ENCODE peak calls at places on chromosomes 4 and X, in five cellular contexts. W is ELR, Q is HFF-Myc, U is foreskin keratinocyte, H is GM12864. I is an unnamed sample.

GRCh38 chr4:172601195-172601594 is 567.4 kb upstream of the GALNT7 start:
- DNase-seq in W (no peak), Q (no peak), U (no peak), H (no peak), I (no peak)

GRCh38 chrX:135740683-135741149 is 27.3 kb downstream of the CT45A3 start:
- DNase-seq in W (peak), Q (no peak), U (no peak), H (no peak), I (no peak)

GRCh38 chr4:73684097-73684496 is 56.3 kb upstream of the CXCL8 start:
- DNase-seq in W (no peak), Q (no peak), U (no peak), H (no peak), I (no peak)

GRCh38 chr4:121308328-121308663 is 72.5 kb downstream of the QRFPR start:
- DNase-seq in W (no peak), Q (no peak), U (peak), H (no peak), I (no peak)

GRCh38 chr4:27894951-27895350 is 1034.3 kb downstream of the STIM2 start:
- DNase-seq in W (peak), Q (no peak), U (no peak), H (no peak), I (no peak)

GRCh38 chr4:60884545-60884944 is 315.6 kb upstream of the ADGRL3 start:
- DNase-seq in W (no peak), Q (no peak), U (no peak), H (no peak), I (no peak)

GRCh38 chr4:76210502-76210901 is 3.1 kb downstream of the SCARB2 start:
- DNase-seq in W (no peak), Q (no peak), U (no peak), H (no peak), I (no peak)

GRCh38 chrX:97743014-97743413 is 859.3 kb downstream of the RPA4 start:
- DNase-seq in W (peak), Q (no peak), U (no peak), H (no peak), I (no peak)

GRCh38 chr4:41009411-41009810 is 204.9 kb downstream of the APBB2 start:
- DNase-seq in W (peak), Q (no peak), U (peak), H (no peak), I (no peak)

GRCh38 chrX:109475174-109475891 is 6.6 kb downstream of the GUCY2F start:
- DNase-seq in W (peak), Q (no peak), U (peak), H (no peak), I (no peak)

GRCh38 chrX:19772306-19772705 is 115.1 kb downstream of the SH3KBP1 start:
- DNase-seq in W (peak), Q (no peak), U (no peak), H (no peak), I (no peak)

GRCh38 chr4:165656829-165657467 is 216.1 kb upstream of the TLL1 start:
- DNase-seq in W (no peak), Q (no peak), U (no peak), H (no peak), I (no peak)

GRCh38 chrX:136112781-136113180 is 34.6 kb upstream of the FHL1 start:
- DNase-seq in W (no peak), Q (no peak), U (no peak), H (no peak), I (no peak)

GRCh38 chr4:16083217-16084191 is at the start of gene PROM1:
- DNase-seq in W (no peak), Q (no peak), U (no peak), H (no peak), I (no peak)

GRCh38 chr4:4901877-4902276 is 42.4 kb downstream of the MSX1 start:
- DNase-seq in W (no peak), Q (no peak), U (no peak), H (no peak), I (no peak)

GRCh38 chr4:158521490-158522111 is at the start of gene RXFP1:
- DNase-seq in W (no peak), Q (no peak), U (no peak), H (no peak), I (no peak)

GRCh38 chr4:145824469-145824868 is 114.2 kb downstream of the ZNF827 start:
- DNase-seq in W (no peak), Q (no peak), U (no peak), H (no peak), I (no peak)

GRCh38 chr4:85642356-85643100 is 167.6 kb downstream of the ARHGAP24 start:
- DNase-seq in W (no peak), Q (no peak), U (no peak), H (no peak), I (no peak)

GRCh38 chrX:31092476-31092875 is 20.6 kb upstream of the FTHL17 start:
- DNase-seq in W (no peak), Q (no peak), U (peak), H (no peak), I (no peak)

GRCh38 chr4:158302076-158302866 is 92.0 kb downstream of the TMEM144 start:
- DNase-seq in W (peak), Q (no peak), U (peak), H (no peak), I (peak)

GRCh38 chr4:118682928-118683327 is 2.3 kb upstream of the METTL14 start:
- DNase-seq in W (peak), Q (peak), U (peak), H (no peak), I (no peak)

GRCh38 chr4:137367608-137368007 is 164.7 kb downstream of the PCDH18 start:
- DNase-seq in W (peak), Q (peak), U (peak), H (no peak), I (no peak)

GRCh38 chrX:135596495-135596894 is 76.0 kb downstream of the INTS6L start:
- DNase-seq in W (peak), Q (no peak), U (no peak), H (no peak), I (no peak)

GRCh38 chr4:2803624-2804448 is 11.0 kb downstream of the SH3BP2 start:
- DNase-seq in W (peak), Q (no peak), U (no peak), H (no peak), I (no peak)

GRCh38 chrX:43654431-43655150 is 1.5 kb upstream of the MAOA start:
- DNase-seq in W (peak), Q (peak), U (peak), H (peak), I (peak)

GRCh38 chr4:185127021-185127925 is 15.8 kb upstream of the SLC25A4 start:
- DNase-seq in W (peak), Q (no peak), U (no peak), H (no peak), I (no peak)

GRCh38 chrX:26651755-26652154 is 435.8 kb downstream of the MAGEB5 start:
- DNase-seq in W (peak), Q (no peak), U (no peak), H (no peak), I (no peak)

GRCh38 chr4:67549123-67549522 is 3.8 kb upstream of the CENPC start:
- DNase-seq in W (peak), Q (no peak), U (peak), H (no peak), I (no peak)